ENCODE peak calls at places on chromosomes 1 and 21, in seven cellular contexts. V is CD8-positive, alpha-beta T cell; E is osteocyte; J is activated CD8-positive, alpha-beta T cell treated with anti-CD3 and anti-CD28 coated beads for 36 hours; K is psoas muscle; O is tibial nerve; W is Calu3. Z is an unnamed sample.

GRCh38 chr21:44925027-44925755 is 4.5 kb upstream of the ITGB2 start:
- DNase-seq in V (no peak), E (no peak), J (no peak), K (no peak), O (no peak), W (no peak), Z (no peak)

GRCh38 chr1:205959789-205960188 is 16.5 kb upstream of the SLC26A9 start:
- DNase-seq in V (no peak), E (no peak), J (no peak), K (no peak), O (no peak), W (no peak), Z (no peak)

GRCh38 chr1:85413169-85413568 is 51.8 kb downstream of the DDAH1 start:
- DNase-seq in V (no peak), E (no peak), J (no peak), K (no peak), O (no peak), W (no peak), Z (no peak)

GRCh38 chr1:63843884-63844283 is 70.1 kb downstream of the ROR1 start:
- DNase-seq in V (no peak), E (no peak), J (no peak), K (no peak), O (no peak), W (no peak), Z (no peak)

GRCh38 chr1:29478046-29478791 is 241.9 kb downstream of the PTPRU start:
- DNase-seq in V (no peak), E (peak; percentile 80), J (no peak), K (no peak), O (no peak), W (no peak), Z (no peak)

GRCh38 chr1:220226752-220227151 is 45.5 kb downstream of the RAB3GAP2 start:
- DNase-seq in V (no peak), E (no peak), J (no peak), K (no peak), O (no peak), W (no peak), Z (no peak)

GRCh38 chr1:23524716-23525401 is 6.2 kb downstream of the E2F2 start:
- DNase-seq in V (peak; percentile 64), E (no peak), J (peak; percentile 42), K (no peak), O (no peak), W (no peak), Z (no peak)

GRCh38 chr21:41612674-41613250 is 104.8 kb upstream of the TMPRSS2 start:
- DNase-seq in V (no peak), E (peak; percentile 96), J (peak; percentile 41), K (peak; percentile 83), O (peak; percentile 64), W (peak; percentile 72), Z (no peak)

GRCh38 chr1:171139890-171140289 is 45.2 kb upstream of the FMO2 start:
- DNase-seq in V (no peak), E (no peak), J (no peak), K (no peak), O (no peak), W (no peak), Z (no peak)

GRCh38 chr1:23598424-23598823 is 39.1 kb upstream of the ID3 start:
- DNase-seq in V (no peak), E (no peak), J (no peak), K (no peak), O (no peak), W (no peak), Z (no peak)

GRCh38 chr1:30083800-30084464 is 639.5 kb downstream of the MATN1 start:
- DNase-seq in V (no peak), E (no peak), J (no peak), K (no peak), O (no peak), W (peak; percentile 27), Z (no peak)

GRCh38 chr1:162609306-162609705 is 23.0 kb upstream of the DDR2 start:
- DNase-seq in V (no peak), E (no peak), J (no peak), K (no peak), O (no peak), W (no peak), Z (no peak)

GRCh38 chr1:9906466-9906865 is 3.6 kb downstream of the CTNNBIP1 start:
- DNase-seq in V (no peak), E (no peak), J (no peak), K (no peak), O (no peak), W (no peak), Z (no peak)

GRCh38 chr1:116172666-116173065 is 61.5 kb downstream of the MAB21L3 start:
- DNase-seq in V (no peak), E (no peak), J (no peak), K (no peak), O (no peak), W (no peak), Z (no peak)

GRCh38 chr21:45725844-45726200 is 82.3 kb downstream of the PCBP3 start:
- DNase-seq in V (no peak), E (peak; percentile 76), J (no peak), K (no peak), O (no peak), W (no peak), Z (no peak)

GRCh38 chr1:68379085-68379478 is 70.7 kb downstream of the RPE65 start:
- DNase-seq in V (no peak), E (no peak), J (no peak), K (no peak), O (no peak), W (no peak), Z (no peak)

GRCh38 chr1:168879906-168880734 is 151.1 kb upstream of the DPT start:
- DNase-seq in V (no peak), E (no peak), J (no peak), K (no peak), O (no peak), W (no peak), Z (no peak)

GRCh38 chr1:108125312-108126138 is 74.6 kb downstream of the SLC25A24 start:
- DNase-seq in V (peak; percentile 80), E (no peak), J (peak; percentile 74), K (peak; percentile 32), O (peak; percentile 25), W (peak; percentile 45), Z (peak; percentile 66)

GRCh38 chr1:192654607-192655389 is 18.9 kb downstream of the RGS13 start:
- DNase-seq in V (no peak), E (no peak), J (no peak), K (no peak), O (no peak), W (no peak), Z (no peak)

GRCh38 chr21:34336756-34337391 is 26.9 kb upstream of the KCNE2 start:
- DNase-seq in V (no peak), E (no peak), J (no peak), K (no peak), O (no peak), W (no peak), Z (no peak)

DNA sequence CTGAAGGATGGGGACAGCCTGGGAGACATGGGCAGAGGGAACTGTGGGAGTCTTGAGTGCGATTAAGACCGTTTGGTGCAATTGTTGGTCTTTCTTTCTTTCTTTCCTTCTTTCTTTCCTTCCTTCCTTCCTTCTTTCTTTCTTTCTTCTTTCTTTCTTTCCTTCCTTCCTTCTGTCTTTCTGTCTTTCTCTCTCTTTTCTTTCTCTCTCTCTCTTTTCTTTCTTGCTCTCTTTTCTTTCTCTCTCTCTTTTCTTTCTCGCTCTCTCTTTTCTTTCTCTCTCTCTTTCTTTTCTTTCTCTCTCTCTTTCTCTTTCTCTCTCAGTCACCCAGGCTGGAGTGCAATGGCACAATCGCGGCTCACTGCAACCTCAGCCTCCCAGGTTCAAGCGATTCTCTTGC is 2.9 kb upstream of the KLHDC9 start:
- DNase-seq in V (no peak), E (no peak), J (no peak), K (no peak), O (no peak), W (no peak), Z (no peak)
- TF ChIP-seq CTCF in V (no peak), E (no peak), J (no peak), K (no peak), O (no peak), W (no peak), Z (no peak)

DNA sequence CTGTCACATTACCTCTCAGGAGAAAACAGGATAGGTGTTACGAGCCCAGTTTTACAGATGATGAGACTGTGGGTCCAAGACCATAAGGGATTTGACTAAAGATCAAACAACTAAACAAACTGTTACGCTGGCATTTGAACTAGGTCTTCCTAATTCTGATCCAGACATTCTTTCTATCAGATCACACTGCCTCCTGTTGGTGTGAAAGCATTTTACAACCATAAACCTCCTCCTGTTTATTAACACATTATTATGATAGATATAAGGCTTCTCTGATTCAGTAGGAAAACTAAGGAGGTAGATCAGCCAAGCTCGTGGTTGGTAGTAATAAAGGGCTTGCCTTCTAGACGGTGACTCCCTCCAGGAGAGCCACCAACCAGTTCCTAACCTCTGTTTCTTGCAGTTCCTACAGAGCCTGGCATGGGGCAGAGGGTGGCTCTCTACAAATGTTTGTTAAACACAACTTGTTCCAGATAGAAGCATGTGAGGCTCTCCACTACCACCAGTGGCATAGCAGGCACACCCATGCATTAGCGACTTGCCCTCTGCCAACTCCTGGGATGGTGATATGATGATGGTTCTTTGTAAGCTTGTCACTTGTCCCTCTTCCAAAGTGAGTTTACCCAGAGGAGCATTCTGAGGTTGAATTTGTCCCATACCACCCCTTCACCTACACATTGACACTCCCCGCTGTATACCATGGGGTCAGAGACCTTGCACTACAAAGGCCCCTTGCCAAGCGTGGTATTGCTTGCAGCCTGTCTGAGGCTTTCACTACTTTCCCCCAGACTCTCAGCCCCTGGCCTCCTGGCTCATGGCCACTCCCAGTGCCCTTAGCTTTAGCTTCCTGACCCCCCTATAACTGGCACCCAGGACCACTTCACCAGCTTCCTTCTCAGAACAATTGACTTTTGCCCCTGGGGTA is 96.4 kb upstream of the HOOK1 start:
- DNase-seq in V (no peak), E (no peak), J (no peak), K (no peak), O (no peak), W (no peak), Z (no peak)
- TF ChIP-seq CTCF in V (peak; percentile 9), E (peak; percentile 54), J (peak; percentile 34), K (no peak), O (no peak), W (peak; percentile 16), Z (peak; percentile 66)

DNA sequence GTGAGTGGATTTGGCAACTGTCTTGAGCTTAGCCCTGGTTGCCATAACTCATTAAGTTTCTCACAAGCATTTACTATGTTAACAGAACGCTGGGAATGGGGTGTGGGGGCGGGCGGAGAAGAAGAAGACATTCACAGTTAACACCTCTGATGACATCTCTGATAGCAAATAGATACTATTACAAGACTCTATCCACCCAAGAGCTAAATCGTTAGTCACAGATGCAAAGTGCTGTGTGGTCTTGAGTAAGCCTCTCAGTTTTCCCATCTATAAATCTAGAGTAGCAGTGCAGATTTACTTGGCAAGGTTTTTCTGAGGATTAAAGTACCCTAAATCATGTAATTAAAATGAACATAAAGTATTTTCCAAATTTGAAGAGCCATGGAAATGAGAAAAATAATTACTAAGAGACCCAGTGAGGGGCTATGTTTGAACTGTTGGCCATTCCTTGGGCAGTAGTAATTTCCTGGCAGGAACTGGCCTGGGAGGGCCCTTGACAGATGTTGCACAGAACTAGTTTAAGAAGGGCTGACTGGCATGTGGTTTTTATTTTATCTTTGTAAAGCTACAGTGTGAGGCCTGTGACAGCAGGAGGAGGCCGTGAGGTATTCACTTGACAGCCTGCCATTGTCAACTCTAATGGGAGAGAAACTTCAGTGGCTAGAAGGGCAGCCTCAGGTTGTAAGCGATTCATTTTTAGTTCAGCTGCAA is 58.7 kb upstream of the APOBEC4 start:
- DNase-seq in V (no peak), E (no peak), J (no peak), K (no peak), O (no peak), W (no peak), Z (no peak)
- TF ChIP-seq CTCF in V (no peak), E (peak; percentile 39), J (no peak), K (no peak), O (no peak), W (no peak), Z (no peak)

GRCh38 chr1:199460933-199461332 is 566.6 kb upstream of the NR5A2 start:
- DNase-seq in V (no peak), E (no peak), J (no peak), K (no peak), O (no peak), W (no peak), Z (no peak)

GRCh38 chr1:199463521-199464127 is 563.9 kb upstream of the NR5A2 start:
- DNase-seq in V (no peak), E (no peak), J (peak; percentile 28), K (no peak), O (no peak), W (peak; percentile 77), Z (no peak)
- TF ChIP-seq CTCF in V (no peak), E (peak; percentile 50), J (no peak), K (no peak), O (no peak), W (peak; percentile 87), Z (no peak)